ENCODE peak calls at places on chromosome 10, in ten cellular contexts. E is fibroblast of the aortic adventitia; O is HFF-Myc; Z is MCF 10A; X is B cell; G is RWPE1; P is CD4-positive, alpha-beta T cell; Y is cardiac fibroblast; A is spleen; J is WERI-Rb-1. K is an unnamed sample.

GRCh38 chr10:96814264-96814663 is 17.8 kb upstream of the LCOR start:
- DNase-seq in J (no peak), X (no peak), P (no peak), G (no peak), O (no peak), Y (peak; percentile 93), E (peak; percentile 66), A (no peak), Z (peak; percentile 48), K (no peak)

GRCh38 chr10:130175074-130175473 is 38.9 kb downstream of the GLRX3 start:
- DNase-seq in Y (no peak), J (no peak), X (no peak), P (no peak), A (no peak), Z (no peak), E (no peak), G (no peak), O (no peak), K (no peak)

GRCh38 chr10:33139191-33139646 is 181.2 kb upstream of the ITGB1 start:
- DNase-seq in O (no peak), Z (no peak), A (no peak), G (no peak), P (peak; percentile 78), Y (no peak), E (no peak), J (no peak), X (no peak), K (no peak)

GRCh38 chr10:116767235-116767634 is 24.9 kb upstream of the HSPA12A start:
- DNase-seq in J (peak; percentile 40), O (no peak), X (no peak), Y (peak; percentile 49), Z (no peak), G (peak; percentile 57), E (peak; percentile 58), A (no peak), P (no peak), K (no peak)

GRCh38 chr10:66836057-66836456 is 89.8 kb upstream of the LRRTM3 start:
- DNase-seq in X (no peak), P (no peak), O (peak; percentile 54), Y (peak; percentile 75), Z (peak; percentile 17), J (no peak), E (peak; percentile 52), A (no peak), G (no peak), K (no peak)

GRCh38 chr10:109866168-109866994 is 56.9 kb downstream of the XPNPEP1 start:
- DNase-seq in J (peak; percentile 14), E (no peak), O (no peak), A (no peak), P (no peak), Z (peak; percentile 22), G (no peak), X (no peak), Y (peak; percentile 33), K (no peak)

GRCh38 chr10:62744136-62744535 is 60.4 kb upstream of the ADO start:
- DNase-seq in P (no peak), G (no peak), X (no peak), O (peak; percentile 14), J (no peak), E (peak; percentile 18), A (no peak), Y (peak; percentile 29), Z (no peak), K (no peak)

GRCh38 chr10:5814110-5815107 is 1.2 kb upstream of the GDI2 start:
- DNase-seq in P (no peak), J (peak; percentile 8), E (peak; percentile 31), A (peak; percentile 42), Z (peak; percentile 29), X (no peak), O (peak; percentile 7), G (no peak), Y (peak; percentile 37), K (no peak)

GRCh38 chr10:118773041-118773440 is 18.3 kb upstream of the CACUL1 start:
- DNase-seq in Z (no peak), A (no peak), Y (no peak), O (no peak), P (no peak), G (no peak), X (no peak), J (no peak), E (no peak), K (no peak)

GRCh38 chr10:118776960-118777359 is 22.2 kb upstream of the CACUL1 start:
- DNase-seq in X (no peak), E (no peak), J (no peak), O (no peak), G (no peak), Z (no peak), P (no peak), Y (no peak), A (no peak), K (no peak)

GRCh38 chr10:118776033-118776432 is 21.3 kb upstream of the CACUL1 start:
- DNase-seq in X (no peak), Y (no peak), O (no peak), A (no peak), E (no peak), J (no peak), P (no peak), Z (no peak), G (no peak), K (no peak)

GRCh38 chr10:118778727-118779126 is 24.0 kb upstream of the CACUL1 start:
- DNase-seq in E (no peak), J (no peak), Z (no peak), Y (no peak), A (no peak), G (no peak), O (no peak), X (no peak), P (no peak), K (no peak)

DNA sequence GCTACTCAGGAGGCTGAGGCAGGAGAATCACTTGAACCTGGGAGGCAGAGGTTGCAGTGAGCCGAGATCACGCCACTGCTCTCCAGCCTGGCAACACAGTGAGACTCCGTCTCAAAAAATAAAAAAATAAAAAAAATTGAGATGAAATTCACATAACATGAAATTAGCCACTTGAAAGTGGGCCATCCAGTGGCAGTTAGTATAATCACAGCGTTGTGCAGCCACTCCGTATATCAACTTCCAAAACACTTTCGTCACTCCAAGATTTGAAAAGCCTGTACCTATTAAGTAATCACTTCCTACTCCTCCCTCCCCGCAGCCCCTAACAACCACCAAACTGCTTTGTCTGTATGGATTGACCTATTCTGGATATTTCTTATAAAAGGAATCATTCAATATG is 20.7 kb upstream of the CACUL1 start:
- DNase-seq in P (no peak), G (no peak), O (no peak), X (no peak), Y (peak; percentile 27), A (no peak), E (no peak), J (no peak), Z (no peak), K (no peak)
- TF ChIP-seq CTCF in P (no peak), G (no peak), O (no peak), X (no peak), Y (peak; percentile 13), A (no peak), E (peak; percentile 10), J (no peak), Z (no peak), K (no peak)

GRCh38 chr10:123241391-123242141 is 87.4 kb downstream of the BUB3 start:
- DNase-seq in A (no peak), X (no peak), E (no peak), G (no peak), Y (no peak), P (peak; percentile 51), Z (no peak), J (no peak), O (no peak), K (no peak)

GRCh38 chr10:123240250-123240649 is 86.0 kb downstream of the BUB3 start:
- DNase-seq in O (no peak), Z (no peak), P (no peak), J (no peak), G (no peak), Y (no peak), A (no peak), E (no peak), X (no peak), K (no peak)

GRCh38 chr10:123240776-123241175 is 86.6 kb downstream of the BUB3 start:
- DNase-seq in G (no peak), E (no peak), O (no peak), A (no peak), Z (no peak), P (no peak), X (no peak), Y (no peak), J (no peak), K (no peak)

GRCh38 chr10:123236122-123236521 is 81.9 kb downstream of the BUB3 start:
- DNase-seq in J (peak; percentile 31), Z (peak; percentile 11), Y (no peak), A (no peak), E (peak; percentile 4), X (no peak), G (no peak), O (no peak), P (no peak), K (no peak)
- TF ChIP-seq CTCF in J (peak; percentile 69), Z (no peak), Y (no peak), A (no peak), E (peak; percentile 4), X (no peak), G (no peak), O (no peak), P (no peak), K (no peak)

DNA sequence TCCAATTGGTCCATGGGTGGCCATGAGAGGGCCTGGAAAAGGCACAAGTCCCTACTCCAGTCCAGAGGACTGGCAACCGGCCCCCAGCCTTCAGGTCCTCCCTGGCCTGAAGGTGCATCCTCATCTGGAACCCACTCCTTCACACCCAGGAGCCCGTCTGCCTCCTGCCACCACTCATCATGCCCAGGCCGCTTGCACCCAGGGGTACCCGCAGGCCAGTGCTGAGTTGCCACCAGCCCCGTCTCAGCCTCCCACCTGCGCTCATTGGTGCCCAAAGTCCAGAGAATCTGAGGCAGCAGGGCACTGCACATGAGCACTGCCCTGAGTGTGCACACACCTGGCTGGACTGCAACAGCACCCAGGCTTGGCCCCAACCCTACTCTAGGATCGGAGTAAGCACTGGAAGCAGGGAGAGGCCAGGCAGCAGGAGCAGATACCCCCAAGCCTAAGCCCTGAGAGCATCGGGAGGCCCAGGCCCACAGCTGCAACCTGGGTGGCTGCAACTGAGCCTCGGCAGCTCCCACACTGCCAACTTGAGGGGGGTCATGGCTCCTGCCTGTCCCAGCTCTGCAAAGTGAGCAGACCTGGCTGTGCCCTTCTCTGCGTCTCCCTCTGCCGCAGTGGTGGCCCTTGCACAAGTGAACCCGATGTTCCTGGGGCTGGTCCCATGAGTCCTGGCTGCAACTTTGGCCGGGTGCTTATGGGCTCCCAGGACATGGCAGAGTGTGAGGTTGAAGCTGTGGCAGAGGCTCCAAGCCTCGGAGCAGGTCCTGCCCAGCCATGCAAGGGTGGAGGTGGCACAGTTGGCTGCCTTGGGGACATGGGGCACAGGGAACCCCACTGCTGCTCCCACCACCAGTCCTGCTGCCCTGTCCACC is 44.3 kb downstream of the TCERG1L start:
- DNase-seq in G (no peak), O (no peak), P (no peak), Y (no peak), A (peak; percentile 58), E (no peak), X (no peak), J (no peak), Z (no peak), K (no peak)
- TF ChIP-seq CTCF in G (no peak), O (no peak), P (no peak), Y (no peak), A (no peak), E (no peak), X (no peak), J (no peak), Z (no peak), K (no peak)

GRCh38 chr10:102196893-102197292 is 29.2 kb upstream of the ELOVL3 start:
- DNase-seq in E (no peak), G (no peak), A (no peak), Y (no peak), O (no peak), Z (no peak), J (no peak), X (no peak), P (no peak), K (no peak)

GRCh38 chr10:102202386-102202785 is 23.7 kb upstream of the ELOVL3 start:
- DNase-seq in Y (no peak), O (no peak), Z (no peak), E (no peak), X (no peak), P (no peak), A (no peak), J (no peak), G (no peak), K (no peak)

GRCh38 chr10:102200751-102201640 is 25.1 kb upstream of the ELOVL3 start:
- DNase-seq in J (no peak), Y (no peak), P (no peak), X (no peak), E (no peak), A (peak; percentile 74), G (no peak), Z (no peak), O (no peak), K (no peak)

GRCh38 chr10:102195301-102195870 is 30.7 kb upstream of the ELOVL3 start:
- DNase-seq in Z (no peak), E (no peak), X (no peak), Y (peak; percentile 27), J (no peak), P (no peak), O (no peak), A (no peak), G (no peak), K (no peak)

DNA sequence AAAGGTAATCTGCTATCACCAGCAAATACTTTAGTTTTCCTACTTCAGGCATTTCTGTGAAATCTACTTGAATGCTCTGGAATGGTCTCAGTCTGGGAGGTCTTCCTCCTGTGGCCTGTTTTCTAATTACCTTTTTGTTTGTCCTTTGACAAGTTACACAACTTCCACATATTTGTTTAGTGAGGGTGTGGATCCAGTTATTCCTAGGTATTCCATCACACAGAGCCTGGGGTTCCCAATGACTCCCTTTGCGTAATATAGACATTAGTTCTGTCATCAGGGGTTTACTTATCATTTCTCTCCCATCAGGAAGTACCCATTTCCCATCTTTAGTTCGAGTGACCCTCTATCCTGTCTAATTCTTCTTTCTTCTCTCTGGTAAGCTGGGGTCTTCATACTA is 28.1 kb upstream of the ELOVL3 start:
- DNase-seq in Z (no peak), O (no peak), E (no peak), P (no peak), J (no peak), Y (no peak), X (no peak), G (no peak), A (no peak), K (no peak)
- TF ChIP-seq CTCF in Z (no peak), O (no peak), E (no peak), P (no peak), J (no peak), Y (no peak), X (no peak), G (no peak), A (no peak), K (no peak)

K was measured in omental fat pad.